ENCODE peak calls at places on chromosomes 2 and 18, in four cellular contexts. H is tibial nerve, X is endothelial cell, K is transverse colon. R is an unnamed sample.

GRCh38 chr2:156019341-156019740 is 313.2 kb downstream of the NR4A2 start:
- DNase-seq in K (no peak), H (no peak), X (no peak), R (no peak)

GRCh38 chr2:16773080-16773713 is 107.6 kb upstream of the CYRIA start:
- DNase-seq in X (peak; percentile 59), H (no peak), K (no peak), R (peak; percentile 43)

GRCh38 chr2:182132605-182133004 is 147.0 kb downstream of the PPP1R1C start:
- DNase-seq in X (no peak), K (no peak), H (no peak), R (no peak)

GRCh38 chr2:108947271-108947907 is 41.6 kb downstream of the EDAR start:
- DNase-seq in K (no peak), H (no peak), X (no peak), R (no peak)

GRCh38 chr2:59236723-59237122 is 995.6 kb upstream of the FANCL start:
- DNase-seq in X (no peak), H (no peak), K (no peak), R (no peak)

GRCh38 chr2:197281421-197281820 is 29.2 kb downstream of the ANKRD44 start:
- DNase-seq in X (no peak), K (no peak), H (no peak), R (no peak)

GRCh38 chr2:197675246-197675645 is at the start of gene RFTN2:
- DNase-seq in H (no peak), K (no peak), X (no peak), R (no peak)

GRCh38 chr2:8389373-8390108 is 292.3 kb upstream of the ID2 start:
- DNase-seq in H (no peak), X (no peak), K (no peak), R (no peak)

GRCh38 chr2:129797489-129798300 is 181.8 kb upstream of the RAB6C start:
- DNase-seq in X (no peak), K (no peak), H (no peak), R (no peak)

DNA sequence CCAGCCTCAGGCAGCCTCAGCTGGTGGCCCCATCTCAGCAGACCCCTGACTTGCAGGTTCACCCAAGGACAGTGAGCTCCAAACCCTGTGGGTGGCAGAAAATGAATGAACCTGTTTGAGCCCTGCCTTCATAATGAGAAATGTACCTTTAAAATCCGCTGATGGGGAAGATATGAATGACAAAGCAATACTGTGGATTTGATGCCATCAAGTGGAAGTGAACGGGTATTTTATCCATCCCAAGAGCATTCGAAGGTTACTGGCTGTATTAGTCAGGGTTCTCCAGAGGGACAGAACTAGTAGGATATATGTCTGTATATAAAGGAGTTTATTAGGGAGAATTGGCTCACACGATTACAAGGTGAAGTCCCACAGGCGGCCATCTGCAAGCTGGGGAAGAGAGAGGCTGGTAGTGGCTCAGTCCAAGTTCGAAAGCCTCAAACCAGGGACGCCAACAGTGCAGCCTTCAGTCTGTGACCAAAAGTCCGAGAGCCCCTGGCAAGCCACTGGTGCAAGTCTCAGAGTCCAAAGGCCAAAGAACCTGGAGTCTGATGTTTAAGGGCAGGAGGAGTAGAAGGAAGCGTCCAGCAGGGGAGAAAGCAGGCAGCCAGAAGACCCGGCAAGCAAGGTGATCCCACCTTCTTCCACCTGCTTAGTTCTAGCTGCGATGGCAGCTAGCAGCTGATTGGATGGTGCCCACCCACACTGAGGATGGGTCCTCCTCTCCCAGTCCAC is 32.1 kb downstream of the TOGARAM2 start:
- DNase-seq in X (no peak), K (no peak), H (no peak), R (no peak)
- TF ChIP-seq CTCF in X (no peak), K (no peak), H (no peak), R (no peak)

GRCh38 chr18:11529081-11529480 is 80.3 kb upstream of the SLC35G4 start:
- DNase-seq in K (no peak), H (no peak), X (no peak), R (no peak)

GRCh38 chr18:11532758-11533512 is 76.5 kb upstream of the SLC35G4 start:
- DNase-seq in H (no peak), X (no peak), K (no peak), R (no peak)

GRCh38 chr18:11533513-11533890 is 75.9 kb upstream of the SLC35G4 start:
- DNase-seq in H (no peak), X (no peak), K (no peak), R (no peak)

DNA sequence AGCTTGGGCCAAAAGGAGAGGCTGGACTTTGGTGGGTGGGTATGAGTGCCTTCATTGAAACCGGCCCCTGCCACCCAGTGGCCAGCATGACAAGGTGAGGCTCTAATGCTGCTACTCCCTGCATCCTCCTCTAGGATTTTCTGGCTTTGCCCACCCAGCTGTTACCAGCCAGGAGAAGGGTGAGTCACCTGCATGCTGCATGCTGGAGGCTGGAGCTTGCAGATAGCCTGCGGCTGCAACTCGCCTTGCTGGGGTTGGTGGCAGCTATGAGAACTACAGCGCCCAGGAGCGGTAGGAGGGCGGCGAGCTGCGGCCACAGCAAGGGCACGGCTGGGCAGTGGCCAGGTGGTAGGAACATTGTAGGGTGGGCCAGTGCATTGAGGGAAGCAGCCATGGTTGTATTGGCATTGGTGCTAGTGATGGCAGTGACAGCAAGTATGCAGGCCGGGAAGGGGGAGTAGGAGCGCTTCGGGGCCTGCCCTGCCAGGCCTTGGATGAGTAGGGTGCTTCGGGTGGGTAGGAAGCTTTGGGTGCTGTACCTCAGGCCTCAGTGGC is 75.4 kb upstream of the SLC35G4 start:
- DNase-seq in K (no peak), H (no peak), X (no peak), R (no peak)
- TF ChIP-seq CTCF in K (no peak), H (no peak), X (no peak), R (no peak)

GRCh38 chr2:101770672-101771071 is 73.2 kb downstream of the MAP4K4 start:
- DNase-seq in K (peak; percentile 39), H (no peak), X (peak; percentile 32), R (peak; percentile 33)
- TF ChIP-seq CTCF in K (peak; percentile 35), H (peak; percentile 12), X (no peak), R (peak; percentile 62)

GRCh38 chr2:207184768-207185167 is 19.0 kb upstream of the KLF7 start:
- DNase-seq in X (no peak), K (no peak), H (no peak), R (no peak)

GRCh38 chr2:207185372-207185771 is 19.6 kb upstream of the KLF7 start:
- DNase-seq in X (no peak), H (no peak), K (no peak), R (no peak)

GRCh38 chr2:207184348-207184747 is 18.6 kb upstream of the KLF7 start:
- DNase-seq in H (no peak), X (no peak), K (no peak), R (no peak)

GRCh38 chr2:207188601-207189000 is 22.9 kb upstream of the KLF7 start:
- DNase-seq in X (no peak), K (no peak), H (no peak), R (no peak)

DNA sequence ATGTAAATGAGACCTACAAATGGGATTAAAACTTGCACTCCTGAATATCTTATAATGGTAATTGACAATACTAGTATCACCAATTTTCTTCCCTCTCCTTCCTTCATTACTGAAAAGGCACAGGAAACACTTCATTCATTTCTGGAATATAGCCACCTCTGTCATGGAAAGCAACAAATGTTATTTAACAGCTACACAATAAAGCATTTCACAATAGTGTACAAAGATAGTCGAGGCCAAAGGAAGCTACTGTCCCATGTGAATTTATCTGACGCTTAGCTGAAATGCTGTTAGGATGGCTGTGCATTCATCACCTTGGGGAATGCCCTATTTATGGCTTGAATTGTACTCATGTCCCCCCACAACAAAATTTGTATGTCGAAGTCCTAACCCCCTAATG is 23.3 kb upstream of the KLF7 start:
- DNase-seq in H (no peak), X (no peak), K (no peak), R (no peak)
- TF ChIP-seq CTCF in H (no peak), X (no peak), K (no peak), R (no peak)

DNA sequence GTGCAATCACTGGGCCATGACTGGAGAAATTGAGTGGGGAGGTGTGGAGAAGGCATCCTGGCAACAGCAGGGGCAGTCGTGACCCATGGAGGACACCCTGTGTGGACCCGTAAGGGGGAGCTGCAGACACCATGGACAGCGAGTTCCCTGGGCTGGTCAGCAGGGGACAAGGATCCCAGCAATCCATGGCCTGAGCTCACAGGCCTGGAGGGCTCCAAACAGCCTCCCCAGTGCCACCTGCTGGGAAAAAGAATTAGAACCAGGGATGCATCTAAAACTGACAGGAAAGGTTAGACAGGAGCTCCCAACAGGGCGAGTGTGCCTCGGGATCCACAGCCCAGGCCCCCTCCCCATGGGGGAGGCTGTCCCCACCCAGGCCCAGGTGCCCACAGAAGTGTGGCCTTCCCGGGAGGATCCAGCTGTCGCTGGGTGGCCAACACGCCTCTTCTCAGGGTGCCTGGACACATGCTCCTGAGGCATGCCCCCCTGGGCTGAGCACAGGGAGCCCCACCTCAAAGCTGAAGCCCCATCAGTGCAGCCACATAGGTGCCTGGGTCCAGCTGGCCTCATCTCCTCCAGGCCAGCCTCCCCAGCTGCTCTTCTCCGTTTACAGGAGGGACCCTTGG is 20.5 kb upstream of the KIF1A start:
- DNase-seq in X (peak; percentile 89), H (no peak), K (peak; percentile 41), R (peak; percentile 62)
- TF ChIP-seq CTCF in X (peak; percentile 45), H (peak; percentile 44), K (peak; percentile 48), R (peak; percentile 54)

DNA sequence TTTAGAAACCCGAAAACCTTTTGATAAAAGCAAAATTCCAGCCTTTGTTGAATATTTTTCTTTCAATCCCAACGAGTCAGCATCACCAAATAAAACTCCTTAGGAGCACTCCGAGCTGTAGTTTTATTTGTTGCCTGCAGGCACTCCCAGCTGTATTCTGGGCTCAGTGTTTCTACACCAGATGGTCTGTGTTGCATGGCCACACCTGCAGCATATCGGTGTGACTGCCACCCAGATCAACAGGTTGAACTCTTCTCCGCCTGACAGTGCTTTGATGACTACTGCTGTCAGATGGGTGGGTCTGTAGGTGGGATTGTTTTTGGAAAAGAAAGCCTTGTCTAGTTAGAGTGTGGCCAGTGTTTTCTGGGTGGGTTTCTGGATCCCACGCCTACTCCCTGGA is 32.7 kb downstream of the APCDD1 start:
- DNase-seq in H (no peak), K (no peak), X (no peak), R (no peak)
- TF ChIP-seq CTCF in H (no peak), K (no peak), X (no peak), R (no peak)

GRCh38 chr2:37812414-37812813 is 112.7 kb upstream of the RMDN2 start:
- DNase-seq in X (no peak), K (no peak), H (no peak), R (no peak)
- TF ChIP-seq CTCF in X (no peak), K (no peak), H (no peak), R (no peak)

GRCh38 chr2:202109737-202110184 is 36.7 kb downstream of the KIAA2012 start:
- DNase-seq in K (no peak), H (peak; percentile 19), X (no peak), R (no peak)
- TF ChIP-seq CTCF in K (no peak), H (no peak), X (no peak), R (peak; percentile 4)

GRCh38 chr2:61658841-61659780 is 121.0 kb upstream of the XPO1 start:
- DNase-seq in H (no peak), K (no peak), X (no peak), R (peak; percentile 66)
- TF ChIP-seq CTCF in H (peak; percentile 12), K (peak; percentile 53), X (peak; percentile 37), R (peak; percentile 56)